ENCODE peak calls at places on chromosomes 5 and 9, in ten cellular contexts. Q, J, O, S, V, N, K, B, Z and C are unnamed samples.

GRCh38 chr5:130605200-130605599 is 559.9 kb downstream of the HINT1 start:
- DNase-seq in V (peak), S (no peak), B (peak), O (no peak), J (no peak), Z (no peak), N (peak), Q (no peak), K (no peak), C (no peak)

GRCh38 chr5:37054391-37054790 is 177.8 kb downstream of the NIPBL start:
- DNase-seq in Q (no peak), K (peak), S (no peak), J (no peak), B (no peak), Z (no peak), O (no peak), V (no peak), N (no peak), C (no peak)

GRCh38 chr5:134371834-134372340 is 518 bp downstream of the UBE2B start:
- DNase-seq in J (peak), O (peak), V (peak), Z (no peak), Q (peak), N (peak), K (peak), S (peak), B (peak), C (peak)

GRCh38 chr9:80650964-80651555 is 1038.3 kb downstream of the TLE1 start:
- DNase-seq in Z (peak), K (no peak), S (no peak), B (no peak), N (no peak), J (peak), V (no peak), Q (no peak), O (no peak), C (no peak)

GRCh38 chr5:160507181-160507811 is 85.6 kb downstream of the PTTG1 start:
- DNase-seq in J (peak), S (no peak), K (peak), V (no peak), O (no peak), N (no peak), B (peak), Z (no peak), Q (no peak), C (no peak)

GRCh38 chr9:35914307-35914807 is 5.1 kb downstream of the SPAAR start:
- DNase-seq in V (no peak), Q (no peak), K (peak), B (peak), J (peak), Z (no peak), S (peak), O (no peak), N (no peak), C (peak)

GRCh38 chr5:35830587-35830986 is 26.1 kb upstream of the IL7R start:
- DNase-seq in J (no peak), Q (no peak), N (no peak), K (no peak), Z (no peak), B (no peak), S (no peak), O (no peak), V (no peak), C (no peak)

GRCh38 chr5:78504726-78505431 is 143.7 kb downstream of the LHFPL2 start:
- DNase-seq in Q (peak), N (peak), Z (peak), K (peak), S (no peak), B (peak), J (peak), V (peak), O (no peak), C (peak)

GRCh38 chr9:91714020-91714721 is 235.9 kb downstream of the ROR2 start:
- DNase-seq in S (peak), J (peak), V (peak), Q (no peak), B (peak), Z (no peak), N (peak), O (no peak), K (peak), C (no peak)

GRCh38 chr9:12666813-12667212 is 26.4 kb upstream of the TYRP1 start:
- DNase-seq in V (no peak), J (no peak), Z (no peak), B (no peak), Q (no peak), S (no peak), O (no peak), K (peak), N (no peak), C (no peak)

GRCh38 chr9:105116047-105116868 is 128.2 kb upstream of the SLC44A1 start:
- DNase-seq in S (peak), B (peak), N (no peak), Z (no peak), J (no peak), V (no peak), O (no peak), Q (peak), K (no peak), C (no peak)

GRCh38 chr9:136604823-136605525 is 57.7 kb upstream of the EGFL7 start:
- DNase-seq in N (no peak), Q (no peak), B (peak), K (peak), V (no peak), Z (no peak), S (no peak), O (no peak), J (no peak), C (no peak)

GRCh38 chr5:151414536-151414935 is 32.9 kb upstream of the SLC36A1 start:
- DNase-seq in O (no peak), B (no peak), J (no peak), Q (no peak), N (no peak), K (no peak), S (no peak), Z (no peak), V (no peak), C (no peak)

GRCh38 chr5:150918613-150919012 is 13.8 kb upstream of the ZNF300 start:
- DNase-seq in S (no peak), N (no peak), Z (peak), K (no peak), Q (no peak), J (peak), V (peak), O (no peak), B (no peak), C (no peak)